ENCODE peak calls at places on chromosomes 13 and 19, in eight cellular contexts. F is pancreas, L is osteoblast, U is tibial nerve, X is HCT116, O is OCI-LY7, D is BE2C, H is neural progenitor cell. T is an unnamed sample. For H3K4me1, the result is how much of the 10 kb centered on the place peaks cover.

GRCh38 chr19:10776900-10777650 is 58.9 kb downstream of the TMED1 start:
- DNase-seq in F (no peak), X (no peak), D (no peak), H (no peak), U (no peak), O (peak), L (no peak), T (no peak)

GRCh38 chr13:91122766-91123165 is 224.7 kb upstream of the MIR17HG start:
- DNase-seq in U (no peak), L (no peak), F (no peak), X (no peak), H (no peak), D (no peak), O (no peak), T (no peak)

GRCh38 chr13:74289861-74290260 is 155.7 kb upstream of the KLF12 start:
- DNase-seq in F (no peak), O (no peak), X (no peak), L (peak), U (no peak), H (no peak), D (peak), T (no peak)

GRCh38 chr19:28656644-28657043 is 556.3 kb downstream of the UQCRFS1 start:
- DNase-seq in F (no peak), H (no peak), D (no peak), U (no peak), L (no peak), X (no peak), O (no peak), T (no peak)

GRCh38 chr13:31908696-31909386 is 122.7 kb upstream of the FRY start:
- DNase-seq in L (no peak), F (no peak), U (no peak), H (no peak), X (no peak), O (no peak), D (no peak), T (no peak)

GRCh38 chr19:42325896-42326771 is 699 bp downstream of the MEGF8 start:
- DNase-seq in X (no peak), D (no peak), O (peak), U (no peak), H (no peak), L (peak), F (peak), T (no peak)

GRCh38 chr13:37968555-37968954 is 99.0 kb upstream of the TRPC4 start:
- DNase-seq in D (no peak), L (no peak), U (no peak), F (no peak), O (no peak), H (no peak), X (no peak), T (no peak)

GRCh38 chr19:4557186-4557970 is 2.1 kb downstream of the SEMA6B start:
- DNase-seq in H (no peak), D (no peak), O (peak), X (no peak), U (no peak), L (no peak), F (peak), T (no peak)

GRCh38 chr13:99907627-99908026 is 63.9 kb downstream of the ZIC5 start:
- DNase-seq in F (no peak), O (no peak), X (no peak), H (no peak), U (no peak), L (no peak), D (no peak), T (no peak)

GRCh38 chr13:108915634-108916497 is 286.5 kb downstream of the MYO16 start:
- DNase-seq in O (no peak), D (peak), U (peak), H (no peak), L (peak), F (peak), X (peak), T (peak)

GRCh38 chr19:17703823-17704463 is 15.3 kb upstream of the MAP1S start:
- DNase-seq in U (peak), X (peak), O (peak), H (peak), L (peak), F (no peak), D (peak), T (peak)

GRCh38 chr13:109273326-109273751 is 513.0 kb downstream of the IRS2 start:
- DNase-seq in O (no peak), L (no peak), F (no peak), H (no peak), X (no peak), D (no peak), U (no peak), T (peak)

GRCh38 chr13:99857738-99858137 is 113.8 kb downstream of the ZIC5 start:
- DNase-seq in D (no peak), X (no peak), L (no peak), O (no peak), H (no peak), F (no peak), U (no peak), T (no peak)

GRCh38 chr13:102701331-102701730 is 6.5 kb upstream of the METTL21C start:
- DNase-seq in O (no peak), U (no peak), F (no peak), D (no peak), L (no peak), X (no peak), H (no peak), T (no peak)

GRCh38 chr13:27972619-27972877 is 3.4 kb upstream of the CDX2 start:
- DNase-seq in X (no peak), D (no peak), O (no peak), U (no peak), F (no peak), L (no peak), H (no peak), T (no peak)

GRCh38 chr19:5553892-5554291 is 13.9 kb downstream of the TINCR start:
- DNase-seq in U (no peak), L (peak), O (no peak), F (no peak), X (no peak), H (no peak), D (peak), T (no peak)

GRCh38 chr19:51694318-51695085 is 1.4 kb downstream of the SPACA6 start:
- DNase-seq in H (no peak), O (no peak), X (no peak), F (no peak), L (peak), D (no peak), U (no peak), T (no peak)

GRCh38 chr19:45667620-45668341 is at the start of gene GIPR:
- DNase-seq in D (peak), U (no peak), X (peak), L (peak), O (peak), F (peak), H (peak), T (peak)

GRCh38 chr19:897442-898039 is 4.3 kb downstream of the RNU6-9 start:
- DNase-seq in D (no peak), U (no peak), L (no peak), F (peak), O (no peak), X (no peak), H (peak), T (no peak)

GRCh38 chr19:42563352-42564210 is 31.1 kb downstream of the CEACAM8 start:
- DNase-seq in U (peak), D (peak), H (peak), L (peak), X (peak), O (peak), F (no peak), T (peak)

GRCh38 chr13:60453490-60453889 is 56.5 kb downstream of the TDRD3 start:
- DNase-seq in O (no peak), F (no peak), H (peak), D (no peak), L (no peak), U (no peak), X (no peak), T (peak)

GRCh38 chr13:111184685-111185401 is 69.7 kb downstream of the ARHGEF7 start:
- DNase-seq in F (no peak), U (no peak), L (peak), O (peak), H (no peak), D (peak), X (no peak), T (no peak)

GRCh38 chr13:59480857-59481256 is 682.9 kb downstream of the DIAPH3 start:
- DNase-seq in X (no peak), H (no peak), D (no peak), L (peak), U (no peak), F (no peak), O (no peak), T (no peak)

GRCh38 chr13:36193151-36193855 is 21.1 kb downstream of the SOHLH2 start:
- DNase-seq in O (no peak), U (no peak), L (no peak), F (no peak), D (no peak), H (no peak), X (no peak), T (peak)

GRCh38 chr19:43651758-43652545 is 12.3 kb upstream of the CADM4 start:
- DNase-seq in O (peak), H (peak), U (peak), F (peak), X (no peak), D (peak), L (peak), T (peak)

GRCh38 chr19:44908836-44909201 is 3.2 kb downstream of the APOE start:
- DNase-seq in X (no peak), U (no peak), D (no peak), F (no peak), H (no peak), O (no peak), L (peak), T (no peak)

GRCh38 chr13:112711528-112712265 is 21.9 kb downstream of the ATP11A start:
- DNase-seq in F (no peak), U (peak), D (peak), O (no peak), X (peak), H (peak), L (peak), T (peak)

GRCh38 chr19:18865973-18866799 is 29.8 kb downstream of the CERS1 start:
- DNase-seq in L (peak), O (peak), D (peak), U (peak), X (no peak), H (peak), F (peak), T (no peak)

GRCh38 chr19:50580240-50580639 is 12.0 kb upstream of the LRRC4B start:
- DNase-seq in F (no peak), U (no peak), L (no peak), X (no peak), D (no peak), H (no peak), O (no peak), T (no peak)

GRCh38 chr19:50580970-50581636 is 12.9 kb upstream of the LRRC4B start:
- DNase-seq in H (no peak), D (no peak), F (no peak), L (no peak), X (no peak), O (no peak), U (no peak), T (no peak)
- H3K4me1 ChIP-seq in H (under half), D (under half), F (under half), L (under half), X (under half), O (under half), U (under half), T (under half)

DNA sequence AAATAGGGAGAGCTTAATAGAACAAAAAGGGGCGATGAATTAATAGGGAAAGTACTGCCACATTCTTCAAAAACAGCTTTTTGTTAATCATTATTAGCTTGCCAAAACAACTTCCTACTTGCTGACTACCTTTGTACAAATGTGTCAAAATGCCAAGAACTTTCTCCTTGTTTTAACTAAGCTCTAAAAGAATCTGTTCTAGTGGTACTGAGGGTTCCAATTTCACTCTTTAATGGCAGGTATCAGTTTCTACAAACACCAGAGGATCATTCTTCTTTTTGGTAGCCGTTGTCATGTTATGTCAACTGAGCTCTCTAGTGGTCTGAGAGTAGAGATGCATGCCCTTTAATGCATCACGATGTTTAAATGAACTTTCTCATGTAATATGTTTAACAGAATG is 29.4 kb upstream of the FBXL3 start:
- DNase-seq in D (no peak), X (no peak), L (no peak), O (no peak), F (no peak), U (no peak), H (no peak), T (no peak)
- TF ChIP-seq CTCF in D (no peak), X (no peak), L (no peak), O (no peak), F (no peak), U (no peak), H (peak), T (no peak)

DNA sequence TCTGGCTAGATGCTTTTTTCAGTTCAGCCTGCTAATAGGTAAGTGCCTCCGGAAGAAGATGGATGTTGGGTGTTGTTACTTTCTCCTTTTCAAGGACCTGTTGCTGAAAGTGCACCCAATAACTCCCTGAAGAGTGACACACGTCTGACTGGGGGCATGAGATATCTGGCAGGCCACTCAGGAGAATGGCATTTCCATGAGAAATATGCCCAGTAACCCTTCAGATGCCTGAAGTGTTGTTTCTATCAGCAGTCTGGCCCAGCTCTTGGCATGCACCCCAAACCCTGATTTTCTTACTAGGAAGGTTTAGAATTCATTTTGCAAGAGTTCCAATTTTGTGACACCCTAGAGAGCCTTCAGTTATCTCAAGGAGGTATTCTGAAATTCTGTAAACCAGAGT is 71.5 kb downstream of the ARHGAP35 start:
- DNase-seq in D (no peak), O (no peak), F (no peak), U (no peak), X (no peak), L (peak), H (no peak), T (peak)
- H3K4me1 ChIP-seq in D (under half), O (under half), F (under half), U (half or more), X (half or more), L (half or more), H (under half), T (under half)

GRCh38 chr13:26503826-26504594 is 53.5 kb upstream of the WASF3 start:
- DNase-seq in X (no peak), L (no peak), F (no peak), O (no peak), H (no peak), D (no peak), U (no peak), T (no peak)

GRCh38 chr13:26500618-26501320 is 56.7 kb upstream of the WASF3 start:
- DNase-seq in X (no peak), F (no peak), U (no peak), O (no peak), H (no peak), D (no peak), L (no peak), T (no peak)

GRCh38 chr13:26498524-26499208 is 58.8 kb upstream of the WASF3 start:
- DNase-seq in L (peak), F (no peak), O (no peak), X (no peak), U (no peak), H (no peak), D (no peak), T (peak)

GRCh38 chr13:26499209-26499601 is 58.3 kb upstream of the WASF3 start:
- DNase-seq in F (no peak), L (no peak), O (no peak), D (no peak), H (peak), U (no peak), X (no peak), T (no peak)

GRCh38 chr13:26502826-26503225 is 54.7 kb upstream of the WASF3 start:
- DNase-seq in H (peak), X (no peak), U (peak), L (peak), D (no peak), O (no peak), F (no peak), T (peak)
- TF ChIP-seq CTCF in H (peak), X (no peak), U (no peak), L (peak), D (no peak), O (no peak), F (no peak), T (peak)

GRCh38 chr19:35267818-35268545 is 780 bp upstream of the USF2 start:
- DNase-seq in X (peak), F (peak), D (peak), O (peak), U (peak), L (peak), H (peak), T (peak)

GRCh38 chr19:35266149-35266903 is 2.4 kb upstream of the USF2 start:
- DNase-seq in H (no peak), F (peak), D (no peak), X (no peak), L (peak), O (no peak), U (no peak), T (no peak)

GRCh38 chr19:35268546-35269424 is at the start of gene USF2:
- DNase-seq in U (peak), L (peak), F (peak), H (peak), O (peak), D (peak), X (peak), T (peak)

GRCh38 chr19:35265126-35265995 is 3.4 kb upstream of the USF2 start:
- DNase-seq in X (no peak), L (peak), F (peak), H (no peak), U (no peak), D (no peak), O (no peak), T (no peak)

DNA sequence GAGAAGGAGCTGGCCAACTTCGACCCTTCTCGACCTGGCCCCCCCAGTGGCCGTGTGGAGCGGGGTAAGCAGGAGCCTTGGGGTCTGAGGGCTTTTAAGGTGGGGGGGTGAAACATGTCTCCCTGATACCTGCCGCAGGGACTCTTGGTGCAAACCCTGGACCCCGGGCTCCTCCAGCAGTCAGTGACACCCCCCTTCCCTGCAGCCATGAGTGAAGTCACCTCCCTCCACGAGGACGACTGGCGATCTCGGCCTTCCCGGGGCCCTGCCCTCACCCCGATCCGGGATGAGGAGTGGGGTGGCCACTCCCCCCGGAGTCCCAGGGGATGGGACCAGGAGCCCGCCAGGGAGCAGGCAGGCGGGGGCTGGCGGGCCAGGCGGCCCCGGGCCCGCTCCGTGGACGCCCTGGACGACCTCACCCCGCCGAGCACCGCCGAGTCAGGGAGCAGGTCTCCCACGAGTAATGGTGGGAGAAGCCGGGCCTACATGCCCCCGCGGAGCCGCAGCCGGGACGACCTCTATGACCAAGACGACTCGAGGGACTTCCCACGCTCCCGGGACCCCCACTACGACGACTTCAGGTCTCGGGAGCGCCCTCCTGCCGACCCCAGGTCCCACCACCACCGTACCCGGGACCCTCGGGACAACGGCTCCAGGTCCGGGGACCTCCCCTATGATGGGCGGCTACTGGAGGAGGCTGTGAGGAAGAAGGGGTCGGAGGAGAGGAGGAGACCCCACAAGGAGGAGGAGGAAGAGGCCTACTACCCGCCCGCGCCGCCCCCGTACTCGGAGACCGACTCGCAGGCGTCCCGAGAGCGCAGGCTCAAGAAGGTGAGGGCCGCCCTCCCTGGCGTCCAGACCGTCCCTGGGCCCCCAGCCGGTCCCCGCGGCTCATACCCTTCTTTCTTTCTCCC is 1.6 kb upstream of the USF2 start:
- DNase-seq in H (peak), L (peak), U (peak), O (peak), D (peak), X (no peak), F (peak), T (no peak)
- H3K4me1 ChIP-seq in H (under half), L (under half), U (half or more), O (under half), D (under half), X (under half), F (under half), T (under half)

GRCh38 chr19:47661161-47661560 is 52.1 kb upstream of the EHD2 start:
- DNase-seq in X (no peak), H (no peak), L (peak), U (no peak), O (no peak), D (no peak), F (peak), T (peak)

GRCh38 chr19:47661571-47661970 is 51.7 kb upstream of the EHD2 start:
- DNase-seq in L (no peak), F (peak), U (no peak), D (no peak), X (no peak), H (no peak), O (no peak), T (no peak)

GRCh38 chr19:47658431-47659383 is 49.8 kb downstream of the BICRA start:
- DNase-seq in F (peak), D (no peak), H (no peak), U (no peak), L (peak), X (no peak), O (no peak), T (peak)

GRCh38 chr19:47660435-47660832 is 51.5 kb downstream of the BICRA start:
- DNase-seq in X (peak), D (no peak), F (peak), U (no peak), L (no peak), O (no peak), H (no peak), T (peak)

DNA sequence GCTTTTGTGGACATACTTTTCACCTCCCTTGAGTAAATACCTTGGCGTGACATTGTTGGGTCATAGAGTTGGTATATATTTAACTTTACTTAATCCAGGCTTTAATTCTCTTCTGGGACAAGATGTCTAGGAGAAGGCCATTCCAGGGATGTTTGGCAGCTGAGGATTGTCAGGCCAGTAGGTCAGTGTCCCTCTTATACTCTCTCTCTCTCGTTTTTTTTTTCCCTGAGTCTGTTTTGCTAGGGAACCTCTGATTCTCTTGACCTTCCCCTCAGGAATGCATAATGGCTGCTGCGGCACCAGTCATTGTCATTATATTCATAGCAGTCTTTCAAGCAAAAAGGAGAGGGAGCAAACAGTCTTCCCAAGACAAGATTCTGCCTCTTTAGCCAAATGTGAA is 48.8 kb downstream of the BICRA start:
- DNase-seq in D (no peak), U (no peak), F (peak), L (peak), O (no peak), H (no peak), X (no peak), T (no peak)
- TF ChIP-seq CTCF in D (no peak), U (no peak), F (no peak), L (no peak), O (no peak), H (no peak), X (no peak), T (no peak)

DNA sequence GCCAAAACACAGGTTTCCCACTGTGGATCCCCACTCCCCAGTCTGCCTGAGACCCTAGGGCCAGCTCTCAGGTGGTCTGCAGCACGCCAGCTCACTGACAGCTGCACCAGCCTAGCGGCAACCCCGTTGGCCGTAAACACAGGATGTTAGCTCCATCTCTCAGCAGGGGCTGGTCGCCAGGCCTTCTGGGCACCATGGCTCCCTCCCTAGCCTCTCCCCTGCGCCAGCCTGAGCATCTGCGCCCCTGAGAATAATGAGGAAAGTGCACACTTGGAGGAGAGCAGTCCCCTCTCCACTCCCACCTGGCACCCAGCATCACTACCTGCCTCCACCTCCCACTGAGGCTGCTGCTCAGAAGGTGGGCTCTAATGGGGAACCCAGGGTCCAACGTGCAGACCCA is 20.8 kb upstream of the EPHX3 start:
- DNase-seq in H (no peak), O (no peak), L (no peak), U (no peak), D (no peak), X (no peak), F (no peak), T (no peak)
- H3K4me1 ChIP-seq in H (under half), O (under half), L (half or more), U (half or more), D (under half), X (under half), F (under half), T (half or more)

T was measured in astrocyte.